ENCODE peak calls at places on chromosomes 1 and 21, in five cellular contexts. One of them, this sample, is unnamed.
A peak's percentile ranks its signal among the peaks of the same experiment; 100 is the strongest.

GRCh38 chr1:75423616-75424015 is 187.3 kb downstream of the SLC44A5 start:
- DNase-seq in GM20000: no peak
- DNase-seq in NCI-H1930: peak; percentile 70
- DNase-seq in activated T-cell treated with anti-CD3 and anti-CD28 coated beads, Interleukin-2, amount 50 U/mL, for 72 hours: no peak
- DNase-seq in body of pancreas: no peak
- DNase-seq in this sample: no peak

GRCh38 chr1:96710708-96711477 is 10.7 kb upstream of the PTBP2 start:
- DNase-seq in body of pancreas: no peak
- DNase-seq in activated T-cell treated with anti-CD3 and anti-CD28 coated beads, Interleukin-2, amount 50 U/mL, for 72 hours: no peak
- DNase-seq in GM20000: no peak
- DNase-seq in NCI-H1930: no peak
- DNase-seq in this sample: no peak

GRCh38 chr21:15080504-15080903 is 15.7 kb upstream of the NRIP1 start:
- DNase-seq in body of pancreas: no peak
- DNase-seq in activated T-cell treated with anti-CD3 and anti-CD28 coated beads, Interleukin-2, amount 50 U/mL, for 72 hours: no peak
- DNase-seq in NCI-H1930: no peak
- DNase-seq in GM20000: no peak
- DNase-seq in this sample: no peak

GRCh38 chr1:206583461-206584264 is 28.6 kb downstream of the EIF2D start:
- DNase-seq in GM20000: peak; percentile 76
- DNase-seq in activated T-cell treated with anti-CD3 and anti-CD28 coated beads, Interleukin-2, amount 50 U/mL, for 72 hours: peak; percentile 90
- DNase-seq in body of pancreas: peak; percentile 78
- DNase-seq in NCI-H1930: peak; percentile 26
- DNase-seq in this sample: peak; percentile 77

GRCh38 chr1:66725885-66726665 is 26.2 kb upstream of the DYNLT5 start:
- DNase-seq in NCI-H1930: peak; percentile 31
- DNase-seq in GM20000: peak; percentile 55
- DNase-seq in body of pancreas: peak; percentile 33
- DNase-seq in activated T-cell treated with anti-CD3 and anti-CD28 coated beads, Interleukin-2, amount 50 U/mL, for 72 hours: peak; percentile 72
- DNase-seq in this sample: peak; percentile 66

GRCh38 chr1:24172598-24172997 is 14.5 kb downstream of the IFNLR1 start:
- DNase-seq in body of pancreas: no peak
- DNase-seq in NCI-H1930: no peak
- DNase-seq in GM20000: no peak
- DNase-seq in activated T-cell treated with anti-CD3 and anti-CD28 coated beads, Interleukin-2, amount 50 U/mL, for 72 hours: no peak
- DNase-seq in this sample: no peak

GRCh38 chr1:70504176-70504820 is 93.2 kb downstream of the CTH start:
- DNase-seq in activated T-cell treated with anti-CD3 and anti-CD28 coated beads, Interleukin-2, amount 50 U/mL, for 72 hours: peak; percentile 52
- DNase-seq in body of pancreas: no peak
- DNase-seq in NCI-H1930: no peak
- DNase-seq in GM20000: peak; percentile 65
- DNase-seq in this sample: no peak

GRCh38 chr1:21598904-21599303 is 70.3 kb downstream of the RAP1GAP start:
- DNase-seq in activated T-cell treated with anti-CD3 and anti-CD28 coated beads, Interleukin-2, amount 50 U/mL, for 72 hours: no peak
- DNase-seq in body of pancreas: no peak
- DNase-seq in GM20000: no peak
- DNase-seq in NCI-H1930: no peak
- DNase-seq in this sample: no peak

GRCh38 chr1:25979210-25979609 is 18.7 kb downstream of the PAFAH2 start:
- DNase-seq in body of pancreas: peak; percentile 16
- DNase-seq in NCI-H1930: no peak
- DNase-seq in GM20000: no peak
- DNase-seq in activated T-cell treated with anti-CD3 and anti-CD28 coated beads, Interleukin-2, amount 50 U/mL, for 72 hours: no peak
- DNase-seq in this sample: no peak

GRCh38 chr1:27992271-27992670 is 32.5 kb downstream of the XKR8 start:
- DNase-seq in NCI-H1930: no peak
- DNase-seq in GM20000: no peak
- DNase-seq in activated T-cell treated with anti-CD3 and anti-CD28 coated beads, Interleukin-2, amount 50 U/mL, for 72 hours: peak; percentile 39
- DNase-seq in body of pancreas: no peak
- DNase-seq in this sample: peak; percentile 40

GRCh38 chr1:66070491-66070890 is 277.8 kb downstream of the PDE4B start:
- DNase-seq in body of pancreas: no peak
- DNase-seq in activated T-cell treated with anti-CD3 and anti-CD28 coated beads, Interleukin-2, amount 50 U/mL, for 72 hours: no peak
- DNase-seq in GM20000: no peak
- DNase-seq in NCI-H1930: no peak
- DNase-seq in this sample: no peak

GRCh38 chr1:39933956-39934941 is 20.7 kb upstream of the MFSD2A start:
- DNase-seq in GM20000: no peak
- DNase-seq in NCI-H1930: no peak
- DNase-seq in activated T-cell treated with anti-CD3 and anti-CD28 coated beads, Interleukin-2, amount 50 U/mL, for 72 hours: no peak
- DNase-seq in body of pancreas: peak; percentile 84
- DNase-seq in this sample: no peak

GRCh38 chr1:117630423-117630998 is 24.7 kb downstream of the TENT5C start:
- DNase-seq in GM20000: no peak
- DNase-seq in activated T-cell treated with anti-CD3 and anti-CD28 coated beads, Interleukin-2, amount 50 U/mL, for 72 hours: no peak
- DNase-seq in body of pancreas: peak; percentile 91
- DNase-seq in NCI-H1930: no peak
- DNase-seq in this sample: no peak

GRCh38 chr1:48236716-48237470 is 14.4 kb downstream of the SLC5A9 start:
- DNase-seq in activated T-cell treated with anti-CD3 and anti-CD28 coated beads, Interleukin-2, amount 50 U/mL, for 72 hours: no peak
- DNase-seq in NCI-H1930: no peak
- DNase-seq in body of pancreas: no peak
- DNase-seq in GM20000: peak; percentile 48
- DNase-seq in this sample: no peak

GRCh38 chr1:180163044-180163443 is 8.4 kb downstream of the QSOX1 start:
- DNase-seq in GM20000: no peak
- DNase-seq in body of pancreas: no peak
- DNase-seq in activated T-cell treated with anti-CD3 and anti-CD28 coated beads, Interleukin-2, amount 50 U/mL, for 72 hours: no peak
- DNase-seq in NCI-H1930: no peak
- DNase-seq in this sample: no peak

GRCh38 chr1:14522331-14523241 is 75.9 kb upstream of the KAZN start:
- DNase-seq in GM20000: peak; percentile 64
- DNase-seq in activated T-cell treated with anti-CD3 and anti-CD28 coated beads, Interleukin-2, amount 50 U/mL, for 72 hours: no peak
- DNase-seq in NCI-H1930: peak; percentile 53
- DNase-seq in body of pancreas: peak; percentile 41
- DNase-seq in this sample: no peak